ENCODE peak calls at places on chromosomes 4 and X, in five cellular contexts. J is aorta; V is transverse colon; C is AG04450; S is CD8-positive, alpha-beta memory T cell. D is an unnamed sample. For H3K27me3, the result is how much of the 10 kb centered on the place peaks cover.

GRCh38 chrX:19627533-19627932 is 112.2 kb upstream of the MAP3K15 start:
- DNase-seq in S (no peak), V (no peak), C (no peak), J (no peak), D (no peak)

GRCh38 chr4:140935259-140935658 is 179.1 kb upstream of the TBC1D9 start:
- DNase-seq in J (no peak), C (no peak), V (no peak), S (no peak), D (no peak)

GRCh38 chrX:97685753-97686152 is 802.0 kb downstream of the RPA4 start:
- DNase-seq in C (no peak), V (no peak), S (no peak), J (no peak), D (peak)

GRCh38 chr4:79857811-79858210 is 215.2 kb downstream of the ANTXR2 start:
- DNase-seq in S (no peak), C (no peak), V (no peak), J (no peak), D (no peak)

GRCh38 chrX:19678941-19679340 is 163.6 kb upstream of the MAP3K15 start:
- DNase-seq in C (no peak), S (peak), V (no peak), J (no peak), D (no peak)

GRCh38 chr4:156188596-156188995 is 234.9 kb upstream of the CTSO start:
- DNase-seq in S (no peak), V (no peak), C (no peak), J (no peak), D (no peak)

GRCh38 chr4:121784975-121785374 is 16.1 kb upstream of the EXOSC9 start:
- DNase-seq in V (no peak), J (no peak), C (peak), S (no peak), D (no peak)

GRCh38 chr4:21013501-21013900 is 313.2 kb downstream of the PACRGL start:
- DNase-seq in C (no peak), V (no peak), S (no peak), J (no peak), D (no peak)

GRCh38 chrX:45602151-45602550 is 401.5 kb upstream of the DIPK2B start:
- DNase-seq in C (no peak), S (no peak), J (no peak), V (no peak), D (no peak)

GRCh38 chrX:54921427-54922021 is 900 bp downstream of the TRO start:
- DNase-seq in V (peak), J (peak), S (peak), C (peak), D (peak)

GRCh38 chrX:123425471-123425870 is 241.4 kb downstream of the GRIA3 start:
- DNase-seq in V (no peak), C (no peak), J (no peak), S (no peak), D (no peak)

GRCh38 chr4:57156242-57156990 is 46.2 kb upstream of the IGFBP7 start:
- DNase-seq in S (no peak), V (no peak), C (no peak), J (no peak), D (no peak)

GRCh38 chrX:129843459-129844306 is at the start of gene ZDHHC9:
- DNase-seq in V (peak), S (peak), J (peak), C (peak), D (peak)

GRCh38 chr4:6147441-6147840 is 52.9 kb downstream of the JAKMIP1 start:
- DNase-seq in V (no peak), J (peak), S (no peak), C (no peak), D (no peak)

GRCh38 chr4:39655206-39655605 is 16.5 kb upstream of the SMIM14 start:
- DNase-seq in S (no peak), C (no peak), V (no peak), J (no peak), D (no peak)

GRCh38 chr4:144656857-144657256 is 10.9 kb downstream of the HHIP start:
- DNase-seq in J (no peak), S (no peak), V (no peak), C (no peak), D (no peak)

GRCh38 chr4:6606465-6607235 is 31.7 kb downstream of the MAN2B2 start:
- DNase-seq in C (no peak), J (no peak), S (no peak), V (no peak), D (no peak)

GRCh38 chr4:80322716-80323115 is 12.8 kb upstream of the CFAP299 start:
- DNase-seq in J (no peak), V (no peak), S (no peak), C (no peak), D (no peak)

GRCh38 chrX:129785160-129785947 is 5.6 kb downstream of the SASH3 start:
- DNase-seq in C (no peak), S (no peak), V (no peak), J (peak), D (no peak)

DNA sequence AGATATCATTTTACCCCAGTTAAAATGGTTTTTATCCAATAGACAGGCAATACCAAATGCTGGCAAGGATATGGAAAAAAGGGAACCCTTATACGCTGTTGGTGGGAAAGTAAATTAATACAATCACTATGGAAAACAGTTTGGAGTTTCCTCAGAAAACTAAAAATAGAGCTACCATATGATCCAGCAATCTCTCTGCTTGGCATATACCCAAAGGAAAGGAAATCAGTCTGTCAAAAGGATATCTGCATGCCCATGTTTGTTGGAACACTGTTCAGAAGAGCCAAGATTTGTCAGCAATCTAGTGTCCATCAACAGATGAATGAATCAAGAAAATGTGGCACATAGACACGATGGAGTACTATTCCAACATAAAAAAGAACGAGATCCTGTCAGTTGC is 91.0 kb upstream of the SH3RF1 start:
- DNase-seq in C (no peak), V (no peak), S (no peak), J (no peak), D (no peak)
- H3K27me3 ChIP-seq in C (under half), V (under half), S (under half), J (under half), D (under half)

GRCh38 chrX:104047171-104047570 is 7.4 kb downstream of the H2BW2 start:
- DNase-seq in C (no peak), J (no peak), V (no peak), S (no peak), D (no peak)
- H3K27me3 ChIP-seq in C (under half), J (under half), V (under half), S (under half), D (under half)

GRCh38 chrX:115595049-115595448 is 34.1 kb downstream of the PLS3 start:
- DNase-seq in S (no peak), J (no peak), C (no peak), V (no peak), D (no peak)
- H3K27me3 ChIP-seq in S (under half), J (under half), C (under half), V (under half), D (under half)

DNA sequence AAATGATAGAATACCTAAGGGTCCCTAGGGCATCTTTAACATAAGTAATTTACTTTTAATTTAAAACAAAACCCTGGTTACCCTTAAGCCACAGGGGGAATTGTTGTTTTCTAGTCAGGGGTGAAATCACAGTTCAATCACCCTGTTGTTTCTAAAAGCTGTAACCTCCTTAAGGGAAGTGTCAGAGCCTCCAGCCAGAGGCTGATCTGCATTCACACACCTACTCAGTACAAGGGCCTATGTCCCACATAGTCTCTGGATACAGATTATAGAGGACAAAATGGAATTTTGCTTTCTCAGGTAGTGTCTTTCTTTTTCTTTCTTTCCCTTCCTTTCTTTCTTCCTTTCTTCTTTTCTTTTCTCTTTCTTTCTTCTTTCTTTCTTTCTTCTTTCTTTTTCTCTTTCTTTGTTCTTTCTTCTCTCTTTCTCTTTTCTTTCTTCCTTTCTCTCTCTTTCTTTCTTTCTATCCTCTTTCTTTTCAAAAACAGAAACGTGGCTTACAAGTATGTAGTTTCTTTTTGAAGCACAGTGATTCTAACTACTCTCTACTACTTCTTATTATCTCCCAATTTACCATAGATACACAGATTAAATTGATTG is 31.1 kb upstream of the BMPR1B start:
- DNase-seq in J (no peak), V (no peak), S (no peak), C (no peak), D (no peak)
- H3K27me3 ChIP-seq in J (under half), V (under half), S (under half), C (under half), D (under half)